ENCODE peak calls at places on chromosomes 6 and 20, in five cellular contexts. B is fibroblast of lung, Q is bronchial epithelial cell, Z is transverse colon, M is pancreas. W is an unnamed sample.

GRCh38 chr20:59164681-59165388 is 1.2 kb downstream of the ZNF831 start:
- DNase-seq in B (no peak), Q (no peak), Z (no peak), M (no peak), W (no peak)

GRCh38 chr20:63027425-63028389 is 20.9 kb upstream of the BHLHE23 start:
- DNase-seq in B (no peak), Z (no peak), M (peak; percentile 55), Q (no peak), W (peak; percentile 41)

GRCh38 chr6:68502946-68503345 is 132.1 kb upstream of the ADGRB3 start:
- DNase-seq in Q (no peak), M (no peak), B (no peak), Z (no peak), W (no peak)

GRCh38 chr6:29757282-29757681 is 34.0 kb downstream of the HLA-F start:
- DNase-seq in M (no peak), B (no peak), Q (no peak), Z (no peak), W (no peak)

GRCh38 chr6:77462359-77463307 is 658 bp downstream of the HTR1B start:
- DNase-seq in Q (no peak), B (peak; percentile 50), Z (no peak), M (no peak), W (no peak)

GRCh38 chr20:25310268-25310920 is 62.5 kb downstream of the PYGB start:
- DNase-seq in Q (peak; percentile 83), B (peak; percentile 90), M (peak; percentile 59), Z (peak; percentile 81), W (peak; percentile 92)

GRCh38 chr6:144411506-144412165 is 126.5 kb downstream of the UTRN start:
- DNase-seq in B (peak; percentile 38), Z (no peak), Q (peak; percentile 64), M (no peak), W (peak; percentile 56)

GRCh38 chr20:49811825-49812462 is 684 bp upstream of the SLC9A8 start:
- DNase-seq in Q (peak; percentile 32), B (peak; percentile 64), Z (no peak), M (no peak), W (no peak)

GRCh38 chr6:167306401-167306998 is 15.4 kb downstream of the UNC93A start:
- DNase-seq in B (peak; percentile 50), Q (peak; percentile 12), M (no peak), Z (no peak), W (no peak)

GRCh38 chr6:157193443-157193996 is 129.8 kb downstream of the TMEM242 start:
- DNase-seq in M (no peak), Q (no peak), Z (no peak), B (no peak), W (no peak)

GRCh38 chr6:157194643-157195042 is 128.7 kb downstream of the TMEM242 start:
- DNase-seq in Q (peak; percentile 25), B (peak; percentile 18), M (no peak), Z (no peak), W (peak; percentile 19)

GRCh38 chr6:157196391-157196790 is 126.9 kb downstream of the TMEM242 start:
- DNase-seq in B (no peak), M (no peak), Q (no peak), Z (no peak), W (no peak)

GRCh38 chr6:157198425-157199279 is 124.7 kb downstream of the TMEM242 start:
- DNase-seq in Q (peak; percentile 98), B (no peak), M (peak; percentile 82), Z (peak; percentile 88), W (peak; percentile 29)

GRCh38 chr6:157194110-157194509 is 129.2 kb downstream of the TMEM242 start:
- DNase-seq in Z (no peak), Q (no peak), B (no peak), M (no peak), W (peak; percentile 6)
- H3K4me3 ChIP-seq in Z (no peak overlapping the region), Q (no peak overlapping the region), B (no peak overlapping the region), M (no peak overlapping the region), W (no peak overlapping the region)

GRCh38 chr20:48620486-48621255 is 207.1 kb downstream of the PREX1 start:
- DNase-seq in Q (peak; percentile 66), M (peak; percentile 95), Z (peak; percentile 92), B (peak; percentile 84), W (peak; percentile 96)

GRCh38 chr20:48622421-48622820 is 205.4 kb downstream of the PREX1 start:
- DNase-seq in M (peak; percentile 44), Z (no peak), B (no peak), Q (no peak), W (no peak)

GRCh38 chr20:48620112-48620485 is 207.7 kb downstream of the PREX1 start:
- DNase-seq in Z (no peak), Q (no peak), B (no peak), M (no peak), W (no peak)

GRCh38 chr20:48623176-48623905 is 204.5 kb downstream of the PREX1 start:
- DNase-seq in Z (no peak), B (no peak), Q (no peak), M (peak; percentile 43), W (no peak)

DNA sequence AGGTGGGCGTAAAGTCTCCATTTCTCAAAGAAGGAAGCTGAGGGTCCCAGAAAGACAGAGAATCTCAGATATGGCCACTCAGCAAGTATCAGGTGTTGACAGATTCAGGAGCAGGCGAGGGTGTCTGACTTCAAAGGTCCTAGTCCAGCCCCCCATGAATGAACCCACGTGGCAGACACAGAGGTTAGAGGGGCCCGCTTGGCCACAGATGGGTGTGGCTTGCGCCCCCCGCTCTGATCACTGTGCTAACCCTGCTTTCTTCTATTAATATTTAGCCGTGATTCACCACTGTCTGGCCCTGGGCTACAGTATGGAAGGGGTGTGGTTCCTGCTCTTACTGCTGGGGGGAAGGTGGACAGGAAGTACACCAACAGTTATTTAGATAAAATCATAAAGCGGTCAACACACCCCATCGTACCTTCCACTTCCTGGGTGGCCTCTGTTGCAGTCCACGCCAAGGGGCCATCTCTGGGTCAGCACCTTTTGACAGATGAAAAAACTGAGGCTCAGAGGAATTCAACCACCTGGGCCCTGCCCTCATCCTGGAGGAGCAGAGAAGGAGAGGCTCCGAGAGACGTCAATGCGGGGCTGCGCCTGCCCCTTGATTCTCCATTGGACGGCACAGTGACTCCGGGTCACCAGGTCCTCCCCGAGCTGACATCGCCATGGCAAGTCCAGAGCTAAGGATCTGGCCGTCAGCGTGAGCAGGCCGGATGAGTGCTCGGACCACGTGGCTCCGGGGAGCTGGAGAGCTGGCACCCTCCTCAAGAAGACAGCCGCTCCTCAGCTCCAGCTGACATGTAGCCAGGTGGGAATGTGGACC is 206.3 kb downstream of the PREX1 start:
- DNase-seq in M (peak; percentile 45), Q (peak; percentile 67), B (peak; percentile 59), Z (peak; percentile 44), W (peak; percentile 94)
- TF ChIP-seq CTCF in M (no peak), Q (no peak), B (no peak), Z (no peak), W (peak; percentile 2)

GRCh38 chr6:117520603-117521002 is 38.1 kb downstream of the DCBLD1 start:
- DNase-seq in M (no peak), B (no peak), Q (no peak), Z (no peak), W (no peak)
- H3K36me3 ChIP-seq in M (no peaks in the 10 kb centered on the region), B (no peaks in the 10 kb centered on the region), Q (peaks cover 1% of the 10 kb centered on the region), Z (no peaks in the 10 kb centered on the region), W (no peaks in the 10 kb centered on the region)

GRCh38 chr20:10190456-10190855 is 28.2 kb upstream of the SNAP25 start:
- DNase-seq in Z (no peak), Q (no peak), B (no peak), M (no peak), W (no peak)

DNA sequence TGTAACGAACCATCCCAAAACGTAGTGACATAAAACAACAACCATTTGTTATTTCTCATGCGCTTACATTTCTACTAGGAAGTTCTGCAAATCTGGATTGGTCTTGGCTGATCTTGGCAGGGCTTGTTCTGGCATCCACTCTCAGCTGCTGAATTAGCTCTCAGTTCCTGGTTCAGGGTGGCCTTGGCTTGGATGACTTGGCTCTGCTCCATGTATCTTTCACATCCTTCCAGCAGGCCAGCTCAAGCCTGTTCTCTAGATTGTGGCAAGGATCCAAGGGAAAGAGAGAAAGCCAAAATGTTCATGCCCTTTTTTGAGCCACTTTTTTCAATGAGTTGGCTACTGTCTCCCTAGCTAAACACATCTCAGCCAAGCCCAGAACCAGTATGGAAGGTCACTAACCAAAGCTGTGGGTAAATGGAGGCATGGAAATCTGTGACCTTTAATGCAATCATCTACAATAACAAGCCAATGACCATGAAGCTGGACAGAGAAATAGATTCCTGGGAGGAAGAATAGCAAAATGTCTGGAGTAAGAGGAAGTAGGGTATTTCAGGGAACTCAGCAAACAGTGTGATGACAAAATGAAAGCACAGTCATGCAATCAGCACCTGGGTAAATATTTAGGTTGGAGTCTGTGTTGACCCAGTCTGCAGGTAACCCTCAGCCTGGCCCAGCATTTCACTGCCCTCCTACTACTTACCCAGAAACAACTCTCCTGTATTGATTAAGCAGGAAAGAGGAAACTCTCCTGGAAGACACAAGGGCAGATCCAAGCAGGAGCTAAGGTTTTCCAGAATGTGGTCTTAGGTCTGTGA is 32.7 kb upstream of the SNAP25 start:
- DNase-seq in Q (peak; percentile 93), M (no peak), Z (no peak), B (no peak), W (peak; percentile 35)
- H3K4me3 ChIP-seq in Q (no peak overlapping the region), M (no peak overlapping the region), Z (no peak overlapping the region), B (no peak overlapping the region), W (no peak overlapping the region)

GRCh38 chr6:109227646-109228045 is 132.3 kb downstream of the CEP57L1 start:
- DNase-seq in Z (no peak), M (no peak), B (no peak), Q (no peak), W (no peak)

GRCh38 chr6:109224107-109224875 is 129.0 kb downstream of the CEP57L1 start:
- DNase-seq in Q (no peak), Z (no peak), M (no peak), B (no peak), W (no peak)

GRCh38 chr6:109229536-109229935 is 134.2 kb downstream of the CEP57L1 start:
- DNase-seq in Z (peak; percentile 70), Q (peak; percentile 93), M (no peak), B (no peak), W (peak; percentile 93)

GRCh38 chr6:109224994-109225393 is 129.7 kb downstream of the CEP57L1 start:
- DNase-seq in B (no peak), M (no peak), Z (no peak), Q (no peak), W (no peak)

DNA sequence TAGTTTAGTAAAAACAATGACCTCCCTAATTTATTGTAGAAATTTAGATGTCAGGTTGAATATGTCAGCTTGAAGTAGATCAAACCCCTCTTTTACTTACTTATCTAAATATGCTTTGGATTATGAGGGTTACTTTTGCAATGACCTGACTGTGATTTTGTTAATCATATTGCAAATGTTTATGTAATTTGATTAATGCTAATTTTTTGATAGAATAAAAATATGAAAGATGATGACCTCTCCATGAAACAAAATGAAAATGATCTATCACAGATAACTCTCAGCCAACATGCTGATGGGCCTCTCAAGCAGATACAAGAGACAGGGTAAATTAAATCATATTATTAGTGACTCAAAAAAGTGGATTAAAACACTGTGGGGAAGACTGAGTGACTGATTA is 131.0 kb downstream of the CEP57L1 start:
- DNase-seq in M (no peak), Q (no peak), B (no peak), Z (no peak), W (no peak)
- TF ChIP-seq CTCF in M (no peak), Q (no peak), B (no peak), Z (no peak), W (no peak)

GRCh38 chr20:36813784-36814136 is 40.2 kb upstream of the DSN1 start:
- DNase-seq in Q (no peak), M (no peak), B (no peak), Z (no peak), W (no peak)
- H3K36me3 ChIP-seq in Q (peaks cover 16% of the 10 kb centered on the region), M (no peaks in the 10 kb centered on the region), B (peaks cover 26% of the 10 kb centered on the region), Z (peaks cover 4% of the 10 kb centered on the region), W (peaks cover 17% of the 10 kb centered on the region)